ENCODE peak calls at places on chromosome 5, in five cellular contexts. One of them, this sample, is unnamed.

GRCh38 chr5:178854284-178854683 is 5.5 kb upstream of the ZNF354B start:
- DNase-seq in fibroblast of pulmonary artery: no peak
- DNase-seq in lower lobe of right lung: no peak
- DNase-seq in HCEC 1CT: no peak
- DNase-seq in EL: no peak
- DNase-seq in this sample: no peak

GRCh38 chr5:108420182-108420581 is 38.3 kb upstream of the FBXL17 start:
- DNase-seq in fibroblast of pulmonary artery: no peak
- DNase-seq in lower lobe of right lung: no peak
- DNase-seq in HCEC 1CT: no peak
- DNase-seq in EL: no peak
- DNase-seq in this sample: no peak

GRCh38 chr5:132998553-132998952 is 27.8 kb downstream of the ZCCHC10 start:
- DNase-seq in fibroblast of pulmonary artery: no peak
- DNase-seq in lower lobe of right lung: no peak
- DNase-seq in HCEC 1CT: no peak
- DNase-seq in EL: no peak
- DNase-seq in this sample: no peak

GRCh38 chr5:3888290-3888689 is 292.7 kb downstream of the IRX1 start:
- DNase-seq in fibroblast of pulmonary artery: no peak
- DNase-seq in lower lobe of right lung: no peak
- DNase-seq in HCEC 1CT: no peak
- DNase-seq in EL: no peak
- DNase-seq in this sample: no peak

GRCh38 chr5:68046445-68046844 is 169.1 kb upstream of the PIK3R1 start:
- DNase-seq in fibroblast of pulmonary artery: peak
- DNase-seq in lower lobe of right lung: no peak
- DNase-seq in HCEC 1CT: peak
- DNase-seq in EL: peak
- DNase-seq in this sample: peak

GRCh38 chr5:109558364-109558763 is 131.4 kb upstream of the MAN2A1 start:
- DNase-seq in fibroblast of pulmonary artery: no peak
- DNase-seq in lower lobe of right lung: no peak
- DNase-seq in HCEC 1CT: no peak
- DNase-seq in EL: no peak
- DNase-seq in this sample: no peak

GRCh38 chr5:115810776-115811175 is 5.7 kb downstream of the CDO1 start:
- DNase-seq in fibroblast of pulmonary artery: no peak
- DNase-seq in lower lobe of right lung: no peak
- DNase-seq in HCEC 1CT: peak
- DNase-seq in EL: peak
- DNase-seq in this sample: no peak

GRCh38 chr5:72427488-72428437 is 79.4 kb downstream of the ZNF366 start:
- DNase-seq in fibroblast of pulmonary artery: peak
- DNase-seq in lower lobe of right lung: no peak
- DNase-seq in HCEC 1CT: peak
- DNase-seq in EL: peak
- DNase-seq in this sample: peak

GRCh38 chr5:168365581-168366081 is 74.2 kb downstream of the WWC1 start:
- DNase-seq in fibroblast of pulmonary artery: peak
- DNase-seq in lower lobe of right lung: peak
- DNase-seq in HCEC 1CT: peak
- DNase-seq in EL: peak
- DNase-seq in this sample: no peak

GRCh38 chr5:1004598-1005361 is 3.8 kb upstream of the NKD2 start:
- DNase-seq in fibroblast of pulmonary artery: peak
- DNase-seq in lower lobe of right lung: peak
- DNase-seq in HCEC 1CT: peak
- DNase-seq in EL: peak
- DNase-seq in this sample: no peak

GRCh38 chr5:146369691-146370090 is 31.1 kb downstream of the POU4F3 start:
- DNase-seq in fibroblast of pulmonary artery: peak
- DNase-seq in lower lobe of right lung: no peak
- DNase-seq in HCEC 1CT: peak
- DNase-seq in EL: peak
- DNase-seq in this sample: peak

GRCh38 chr5:23223846-23224245 is 283.6 kb upstream of the PRDM9 start:
- DNase-seq in fibroblast of pulmonary artery: no peak
- DNase-seq in lower lobe of right lung: no peak
- DNase-seq in HCEC 1CT: peak
- DNase-seq in EL: no peak
- DNase-seq in this sample: no peak

GRCh38 chr5:83922699-83923098 is 202.0 kb upstream of the HAPLN1 start:
- DNase-seq in fibroblast of pulmonary artery: no peak
- DNase-seq in lower lobe of right lung: no peak
- DNase-seq in HCEC 1CT: no peak
- DNase-seq in EL: no peak
- DNase-seq in this sample: no peak

GRCh38 chr5:164449460-164449859 is 944.0 kb downstream of the MAT2B start:
- DNase-seq in fibroblast of pulmonary artery: no peak
- DNase-seq in lower lobe of right lung: no peak
- DNase-seq in HCEC 1CT: no peak
- DNase-seq in EL: no peak
- DNase-seq in this sample: no peak

GRCh38 chr5:66326276-66326675 is 182.2 kb downstream of the SREK1 start:
- DNase-seq in fibroblast of pulmonary artery: no peak
- DNase-seq in lower lobe of right lung: no peak
- DNase-seq in HCEC 1CT: no peak
- DNase-seq in EL: no peak
- DNase-seq in this sample: no peak

GRCh38 chr5:151757233-151758140 is 944 bp downstream of the ATOX1 start:
- DNase-seq in fibroblast of pulmonary artery: no peak
- DNase-seq in lower lobe of right lung: no peak
- DNase-seq in HCEC 1CT: no peak
- DNase-seq in EL: no peak
- DNase-seq in this sample: no peak

GRCh38 chr5:92378961-92379611 is 996.0 kb upstream of the ARRDC3 start:
- DNase-seq in fibroblast of pulmonary artery: peak
- DNase-seq in lower lobe of right lung: no peak
- DNase-seq in HCEC 1CT: peak
- DNase-seq in EL: no peak
- DNase-seq in this sample: no peak

GRCh38 chr5:137733011-137733410 is 2.9 kb downstream of the KLHL3 start:
- DNase-seq in fibroblast of pulmonary artery: no peak
- DNase-seq in lower lobe of right lung: no peak
- DNase-seq in HCEC 1CT: no peak
- DNase-seq in EL: no peak
- DNase-seq in this sample: no peak

GRCh38 chr5:137836301-137836700 is 31.4 kb upstream of the MYOT start:
- DNase-seq in fibroblast of pulmonary artery: no peak
- DNase-seq in lower lobe of right lung: no peak
- DNase-seq in HCEC 1CT: no peak
- DNase-seq in EL: no peak
- DNase-seq in this sample: no peak

GRCh38 chr5:79505138-79505537 is 8.8 kb downstream of the HOMER1 start:
- DNase-seq in fibroblast of pulmonary artery: no peak
- DNase-seq in lower lobe of right lung: no peak
- DNase-seq in HCEC 1CT: no peak
- DNase-seq in EL: no peak
- DNase-seq in this sample: no peak

GRCh38 chr5:127029513-127030258 is 672 bp downstream of the MARCHF3 start:
- DNase-seq in fibroblast of pulmonary artery: peak
- DNase-seq in lower lobe of right lung: peak
- DNase-seq in HCEC 1CT: peak
- DNase-seq in EL: peak
- DNase-seq in this sample: no peak

GRCh38 chr5:17080361-17080760 is 137.1 kb upstream of the BASP1 start:
- DNase-seq in fibroblast of pulmonary artery: no peak
- DNase-seq in lower lobe of right lung: no peak
- DNase-seq in HCEC 1CT: no peak
- DNase-seq in EL: no peak
- DNase-seq in this sample: no peak

GRCh38 chr5:78514427-78515345 is 133.9 kb downstream of the LHFPL2 start:
- DNase-seq in fibroblast of pulmonary artery: no peak
- DNase-seq in lower lobe of right lung: no peak
- DNase-seq in HCEC 1CT: no peak
- DNase-seq in EL: no peak
- DNase-seq in this sample: no peak

GRCh38 chr5:114782869-114783268 is 386.8 kb downstream of the TRIM36 start:
- DNase-seq in fibroblast of pulmonary artery: no peak
- DNase-seq in lower lobe of right lung: peak
- DNase-seq in HCEC 1CT: no peak
- DNase-seq in EL: no peak
- DNase-seq in this sample: no peak

GRCh38 chr5:141486091-141486490 is 1.3 kb downstream of the PCDHGC4 start:
- DNase-seq in fibroblast of pulmonary artery: no peak
- DNase-seq in lower lobe of right lung: no peak
- DNase-seq in HCEC 1CT: no peak
- DNase-seq in EL: no peak
- DNase-seq in this sample: no peak

GRCh38 chr5:84881737-84882136 is 497.1 kb upstream of the EDIL3 start:
- DNase-seq in fibroblast of pulmonary artery: no peak
- DNase-seq in lower lobe of right lung: no peak
- DNase-seq in HCEC 1CT: no peak
- DNase-seq in EL: no peak
- DNase-seq in this sample: no peak

GRCh38 chr5:74885170-74885569 is 19.0 kb upstream of the FAM169A start:
- DNase-seq in fibroblast of pulmonary artery: no peak
- DNase-seq in lower lobe of right lung: no peak
- DNase-seq in HCEC 1CT: no peak
- DNase-seq in EL: no peak
- DNase-seq in this sample: no peak

GRCh38 chr5:138330813-138331448 is 673 bp downstream of the CDC25C start:
- DNase-seq in fibroblast of pulmonary artery: no peak
- DNase-seq in lower lobe of right lung: no peak
- DNase-seq in HCEC 1CT: peak
- DNase-seq in EL: peak
- DNase-seq in this sample: no peak

GRCh38 chr5:172853355-172853975 is 19.4 kb downstream of the ERGIC1 start:
- DNase-seq in fibroblast of pulmonary artery: peak
- DNase-seq in lower lobe of right lung: no peak
- DNase-seq in HCEC 1CT: peak
- DNase-seq in EL: peak
- DNase-seq in this sample: no peak

GRCh38 chr5:139378101-139378825 is 4.8 kb downstream of the SLC23A1 start:
- DNase-seq in fibroblast of pulmonary artery: no peak
- DNase-seq in lower lobe of right lung: no peak
- DNase-seq in HCEC 1CT: no peak
- DNase-seq in EL: no peak
- DNase-seq in this sample: no peak